ENCODE peak calls at places on chromosomes 2 and 18, in six cellular contexts. One of them, this sample, is unnamed.

GRCh38 chr18:55321268-55322175 is 266.5 kb downstream of the TCF4 start:
- DNase-seq in astrocyte of the spinal cord: peak; percentile 95
- DNase-seq in NCI-H1417: peak; percentile 78
- DNase-seq in GM06990: peak; percentile 94
- DNase-seq in heart right ventricle: peak; percentile 95
- DNase-seq in thoracic aorta: peak; percentile 71
- DNase-seq in this sample: peak; percentile 64

GRCh38 chr2:177148477-177149154 is 64.0 kb upstream of the HNRNPA3 start:
- DNase-seq in astrocyte of the spinal cord: peak; percentile 73
- DNase-seq in NCI-H1417: peak; percentile 81
- DNase-seq in GM06990: peak; percentile 57
- DNase-seq in heart right ventricle: peak; percentile 71
- DNase-seq in thoracic aorta: peak; percentile 12
- DNase-seq in this sample: peak; percentile 71

GRCh38 chr2:176484838-176485237 is 215.6 kb downstream of the MTX2 start:
- DNase-seq in astrocyte of the spinal cord: peak; percentile 69
- DNase-seq in NCI-H1417: no peak
- DNase-seq in GM06990: no peak
- DNase-seq in heart right ventricle: no peak
- DNase-seq in thoracic aorta: no peak
- DNase-seq in this sample: no peak

GRCh38 chr2:19942199-19942598 is 40.4 kb upstream of the TTC32 start:
- DNase-seq in astrocyte of the spinal cord: no peak
- DNase-seq in NCI-H1417: no peak
- DNase-seq in GM06990: no peak
- DNase-seq in heart right ventricle: no peak
- DNase-seq in thoracic aorta: no peak
- DNase-seq in this sample: no peak

GRCh38 chr2:225668606-225669266 is 269.2 kb downstream of the NYAP2 start:
- DNase-seq in astrocyte of the spinal cord: peak; percentile 78
- DNase-seq in NCI-H1417: peak; percentile 39
- DNase-seq in GM06990: no peak
- DNase-seq in heart right ventricle: peak; percentile 6
- DNase-seq in thoracic aorta: no peak
- DNase-seq in this sample: peak; percentile 64

GRCh38 chr2:169363027-169363569 is 764 bp upstream of the LRP2 start:
- DNase-seq in astrocyte of the spinal cord: peak; percentile 4
- DNase-seq in NCI-H1417: no peak
- DNase-seq in GM06990: no peak
- DNase-seq in heart right ventricle: no peak
- DNase-seq in thoracic aorta: no peak
- DNase-seq in this sample: no peak

GRCh38 chr2:112787729-112788401 is 3.6 kb upstream of the IL1A start:
- DNase-seq in astrocyte of the spinal cord: no peak
- DNase-seq in NCI-H1417: no peak
- DNase-seq in GM06990: no peak
- DNase-seq in heart right ventricle: no peak
- DNase-seq in thoracic aorta: no peak
- DNase-seq in this sample: no peak

GRCh38 chr18:55517055-55517454 is 70.9 kb downstream of the TCF4 start:
- DNase-seq in astrocyte of the spinal cord: no peak
- DNase-seq in NCI-H1417: no peak
- DNase-seq in GM06990: no peak
- DNase-seq in heart right ventricle: no peak
- DNase-seq in thoracic aorta: no peak
- DNase-seq in this sample: no peak

GRCh38 chr2:159925975-159926374 is 128.0 kb upstream of the CD302 start:
- DNase-seq in astrocyte of the spinal cord: no peak
- DNase-seq in NCI-H1417: no peak
- DNase-seq in GM06990: no peak
- DNase-seq in heart right ventricle: no peak
- DNase-seq in thoracic aorta: no peak
- DNase-seq in this sample: no peak

GRCh38 chr2:88826399-88826798 is 134.9 kb downstream of the RPIA start:
- DNase-seq in astrocyte of the spinal cord: no peak
- DNase-seq in NCI-H1417: no peak
- DNase-seq in GM06990: no peak
- DNase-seq in heart right ventricle: no peak
- DNase-seq in thoracic aorta: no peak
- DNase-seq in this sample: no peak

GRCh38 chr2:172931923-172932520 is 143.6 kb upstream of the MAP3K20 start:
- DNase-seq in astrocyte of the spinal cord: peak; percentile 76
- DNase-seq in NCI-H1417: peak; percentile 55
- DNase-seq in GM06990: no peak
- DNase-seq in heart right ventricle: peak; percentile 79
- DNase-seq in thoracic aorta: no peak
- DNase-seq in this sample: peak; percentile 49

GRCh38 chr2:228705331-228705730 is 523.8 kb upstream of the SPHKAP start:
- DNase-seq in astrocyte of the spinal cord: no peak
- DNase-seq in NCI-H1417: peak; percentile 4
- DNase-seq in GM06990: no peak
- DNase-seq in heart right ventricle: no peak
- DNase-seq in thoracic aorta: no peak
- DNase-seq in this sample: no peak

GRCh38 chr2:224591245-224591644 is 6.1 kb upstream of the CUL3 start:
- DNase-seq in astrocyte of the spinal cord: no peak
- DNase-seq in NCI-H1417: no peak
- DNase-seq in GM06990: no peak
- DNase-seq in heart right ventricle: no peak
- DNase-seq in thoracic aorta: no peak
- DNase-seq in this sample: no peak

GRCh38 chr2:3728104-3729054 is 25.0 kb downstream of the DCDC2C start:
- DNase-seq in astrocyte of the spinal cord: peak; percentile 67
- DNase-seq in NCI-H1417: peak; percentile 78
- DNase-seq in GM06990: no peak
- DNase-seq in heart right ventricle: peak; percentile 37
- DNase-seq in thoracic aorta: no peak
- DNase-seq in this sample: peak; percentile 58

GRCh38 chr18:61954347-61954746 is 61.5 kb upstream of the RNF152 start:
- DNase-seq in astrocyte of the spinal cord: no peak
- DNase-seq in NCI-H1417: no peak
- DNase-seq in GM06990: no peak
- DNase-seq in heart right ventricle: no peak
- DNase-seq in thoracic aorta: no peak
- DNase-seq in this sample: no peak

GRCh38 chr2:6562762-6563161 is 302.9 kb downstream of the CMPK2 start:
- DNase-seq in astrocyte of the spinal cord: no peak
- DNase-seq in NCI-H1417: no peak
- DNase-seq in GM06990: no peak
- DNase-seq in heart right ventricle: no peak
- DNase-seq in thoracic aorta: no peak
- DNase-seq in this sample: no peak

GRCh38 chr2:103738108-103738507 is 976.3 kb downstream of the TMEM182 start:
- DNase-seq in astrocyte of the spinal cord: no peak
- DNase-seq in NCI-H1417: no peak
- DNase-seq in GM06990: no peak
- DNase-seq in heart right ventricle: no peak
- DNase-seq in thoracic aorta: no peak
- DNase-seq in this sample: no peak